ENCODE peak calls at places on chromosomes 12 and 14, in ten cellular contexts. I is psoas muscle; B is ovary; R is A549; Z is heart left ventricle; W is prostate gland; A is cardiac muscle cell; J is CD8-positive, alpha-beta T cell; G is spleen; N is adipocyte. V is an unnamed sample.

GRCh38 chr14:70152081-70152480 is 36.7 kb downstream of the SLC8A3 start:
- DNase-seq in I (no peak), B (no peak), R (no peak), Z (no peak), W (no peak), A (no peak), J (no peak), G (no peak), N (no peak), V (no peak)

GRCh38 chr12:6084969-6085450 is 39.5 kb downstream of the VWF start:
- DNase-seq in I (no peak), B (no peak), R (no peak), Z (no peak), W (no peak), A (no peak), J (no peak), G (peak; percentile 4), N (no peak), V (no peak)

GRCh38 chr14:90384543-90384911 is 12.3 kb upstream of the CALM1 start:
- DNase-seq in I (no peak), B (no peak), R (no peak), Z (no peak), W (no peak), A (no peak), J (no peak), G (no peak), N (no peak), V (no peak)

GRCh38 chr14:31270196-31270772 is 62.7 kb upstream of the HECTD1 start:
- DNase-seq in I (no peak), B (no peak), R (peak; percentile 53), Z (no peak), W (no peak), A (no peak), J (no peak), G (no peak), N (no peak), V (no peak)

GRCh38 chr14:72804653-72805180 is 89.2 kb downstream of the DPF3 start:
- DNase-seq in I (no peak), B (no peak), R (no peak), Z (no peak), W (no peak), A (no peak), J (no peak), G (no peak), N (no peak), V (no peak)

GRCh38 chr12:8742501-8742900 is 44.7 kb downstream of the RIMKLB start:
- DNase-seq in I (no peak), B (no peak), R (peak; percentile 9), Z (no peak), W (no peak), A (no peak), J (no peak), G (no peak), N (peak; percentile 68), V (no peak)

GRCh38 chr12:118359541-118359915 is 13.2 kb downstream of the TAOK3 start:
- DNase-seq in I (no peak), B (no peak), R (no peak), Z (no peak), W (no peak), A (no peak), J (no peak), G (no peak), N (no peak), V (no peak)

GRCh38 chr14:90677484-90678045 is 138.7 kb downstream of the TTC7B start:
- DNase-seq in I (no peak), B (no peak), R (no peak), Z (no peak), W (no peak), A (no peak), J (no peak), G (no peak), N (peak; percentile 81), V (no peak)

GRCh38 chr12:113861708-113862312 is 104.3 kb downstream of the RBM19 start:
- DNase-seq in I (no peak), B (no peak), R (no peak), Z (no peak), W (no peak), A (no peak), J (no peak), G (no peak), N (no peak), V (no peak)

GRCh38 chr12:113860059-113860820 is 105.9 kb downstream of the RBM19 start:
- DNase-seq in I (no peak), B (no peak), R (no peak), Z (no peak), W (no peak), A (no peak), J (no peak), G (no peak), N (no peak), V (no peak)

GRCh38 chr12:113863455-113863845 is 102.7 kb downstream of the RBM19 start:
- DNase-seq in I (no peak), B (no peak), R (peak; percentile 28), Z (no peak), W (no peak), A (no peak), J (no peak), G (no peak), N (no peak), V (no peak)

GRCh38 chr12:113860950-113861349 is 105.2 kb downstream of the RBM19 start:
- DNase-seq in I (no peak), B (no peak), R (peak; percentile 71), Z (no peak), W (no peak), A (no peak), J (no peak), G (no peak), N (peak; percentile 85), V (no peak)

DNA sequence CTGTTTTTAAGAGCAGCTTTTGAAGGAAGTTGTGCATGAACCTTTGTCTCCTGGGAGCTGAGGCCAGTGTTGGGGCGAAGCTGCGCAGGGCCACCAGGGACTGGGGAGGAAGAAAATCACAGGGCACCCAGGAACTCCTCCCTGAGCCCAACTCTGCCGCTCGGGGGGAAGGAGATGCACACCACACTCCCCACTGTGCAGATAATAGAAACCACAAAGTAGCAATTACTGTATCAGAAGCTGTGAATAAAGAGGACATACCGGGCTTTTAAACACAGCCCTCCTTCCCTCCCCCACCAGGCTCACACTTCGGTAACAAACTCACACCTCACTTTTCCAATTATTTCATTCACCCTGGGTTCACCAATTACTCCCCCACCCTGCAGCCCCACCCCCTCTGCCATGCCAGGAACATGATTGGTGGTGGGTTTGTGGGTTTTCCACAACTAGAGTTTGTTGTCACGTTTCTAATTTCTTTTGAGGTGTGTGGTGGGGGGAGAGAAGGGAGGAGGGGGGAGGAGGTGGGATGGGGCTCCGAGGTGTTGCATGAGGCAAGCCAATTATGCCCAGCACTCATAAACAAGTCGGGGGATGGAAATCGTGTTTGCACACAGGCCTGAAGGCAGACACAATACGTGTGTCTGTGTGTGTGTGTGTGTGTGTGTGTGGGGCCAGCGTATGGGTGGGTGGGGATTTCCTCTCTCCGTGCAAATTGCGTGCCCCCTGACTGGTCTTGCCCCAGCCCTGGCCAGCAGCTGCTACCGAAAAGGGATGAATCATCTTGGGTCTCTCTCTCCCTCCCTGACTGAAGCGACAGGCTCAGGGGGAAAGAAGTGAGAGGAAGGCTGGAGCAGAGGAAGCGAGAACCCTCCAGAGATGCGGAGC is 103.3 kb downstream of the RBM19 start:
- DNase-seq in I (no peak), B (no peak), R (peak; percentile 20), Z (no peak), W (no peak), A (no peak), J (no peak), G (no peak), N (peak; percentile 73), V (no peak)
- H3K4me1 ChIP-seq in I (no peaks in the 10 kb centered on the region), B (no peaks in the 10 kb centered on the region), R (peaks cover 28% of the 10 kb centered on the region), Z (no peaks in the 10 kb centered on the region), W (no peaks in the 10 kb centered on the region), A (no peaks in the 10 kb centered on the region), J (peaks cover 17% of the 10 kb centered on the region), G (peaks cover 18% of the 10 kb centered on the region), N (peaks cover 28% of the 10 kb centered on the region), V (no peaks in the 10 kb centered on the region)

GRCh38 chr12:113880337-113880736 is 85.8 kb downstream of the RBM19 start:
- DNase-seq in I (no peak), B (no peak), R (no peak), Z (no peak), W (no peak), A (no peak), J (no peak), G (no peak), N (no peak), V (no peak)

GRCh38 chr12:113880993-113881392 is 85.1 kb downstream of the RBM19 start:
- DNase-seq in I (no peak), B (no peak), R (no peak), Z (no peak), W (no peak), A (no peak), J (no peak), G (no peak), N (no peak), V (no peak)

GRCh38 chr12:113884392-113884791 is 81.7 kb downstream of the RBM19 start:
- DNase-seq in I (no peak), B (no peak), R (no peak), Z (no peak), W (no peak), A (no peak), J (no peak), G (no peak), N (no peak), V (no peak)

GRCh38 chr12:113881588-113881987 is 84.5 kb downstream of the RBM19 start:
- DNase-seq in I (no peak), B (no peak), R (no peak), Z (no peak), W (no peak), A (no peak), J (no peak), G (no peak), N (no peak), V (no peak)

GRCh38 chr12:113882690-113883089 is 83.4 kb downstream of the RBM19 start:
- DNase-seq in I (no peak), B (no peak), R (no peak), Z (no peak), W (no peak), A (no peak), J (no peak), G (no peak), N (no peak), V (no peak)
- H3K4me3 ChIP-seq in I (no peak overlapping the region), B (no peak overlapping the region), R (no peak overlapping the region), Z (no peak overlapping the region), W (no peak overlapping the region), A (no peak overlapping the region), J (no peak overlapping the region), G (no peak overlapping the region), N (no peak overlapping the region), V (no peak overlapping the region)

GRCh38 chr14:99539503-99539902 is 58.3 kb downstream of the CCNK start:
- DNase-seq in I (no peak), B (no peak), R (no peak), Z (no peak), W (no peak), A (no peak), J (no peak), G (no peak), N (no peak), V (no peak)

GRCh38 chr14:99537399-99537798 is 56.2 kb downstream of the CCNK start:
- DNase-seq in I (no peak), B (peak; percentile 57), R (peak; percentile 48), Z (peak; percentile 70), W (no peak), A (no peak), J (no peak), G (no peak), N (peak; percentile 89), V (no peak)

GRCh38 chr14:99535908-99536778 is 54.9 kb downstream of the CCNK start:
- DNase-seq in I (no peak), B (no peak), R (no peak), Z (no peak), W (no peak), A (no peak), J (no peak), G (no peak), N (no peak), V (no peak)

GRCh38 chr14:99538733-99539132 is 57.5 kb downstream of the CCNK start:
- DNase-seq in I (no peak), B (no peak), R (no peak), Z (no peak), W (no peak), A (no peak), J (no peak), G (no peak), N (no peak), V (no peak)

DNA sequence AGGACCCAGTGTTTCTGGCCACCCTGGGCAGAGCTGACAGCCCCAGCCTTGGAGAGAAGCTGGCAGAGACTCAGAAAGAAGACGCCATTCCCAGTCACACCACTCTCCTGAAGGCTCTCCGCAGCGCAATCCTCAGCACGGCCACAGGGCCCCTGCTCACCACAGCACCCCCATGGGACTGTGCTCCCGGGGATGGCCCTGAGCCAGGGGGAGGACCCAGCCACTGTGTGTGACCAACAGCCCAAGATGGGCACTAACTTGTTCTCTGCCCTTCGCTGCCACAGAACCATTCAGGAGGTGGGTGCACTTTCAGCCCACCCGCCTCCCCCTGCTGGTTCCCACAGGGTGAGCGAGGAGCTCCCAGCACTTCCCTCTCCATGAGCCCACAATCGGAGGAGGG is 57.1 kb downstream of the CCNK start:
- DNase-seq in I (no peak), B (no peak), R (no peak), Z (no peak), W (no peak), A (no peak), J (no peak), G (no peak), N (no peak), V (no peak)
- H3K4me1 ChIP-seq in I (peaks cover 16% of the 10 kb centered on the region), B (no peaks in the 10 kb centered on the region), R (peaks cover 58% of the 10 kb centered on the region), Z (peaks cover 2% of the 10 kb centered on the region), W (no peaks in the 10 kb centered on the region), A (peaks cover 38% of the 10 kb centered on the region), J (no peaks in the 10 kb centered on the region), G (peaks cover 53% of the 10 kb centered on the region), N (peaks cover 5% of the 10 kb centered on the region), V (no peaks in the 10 kb centered on the region)

GRCh38 chr14:89163237-89163636 is 253.8 kb downstream of the FOXN3 start:
- DNase-seq in I (no peak), B (no peak), R (no peak), Z (no peak), W (no peak), A (no peak), J (no peak), G (no peak), N (no peak), V (no peak)

GRCh38 chr14:89164168-89165074 is 252.6 kb downstream of the FOXN3 start:
- DNase-seq in I (no peak), B (no peak), R (no peak), Z (no peak), W (no peak), A (no peak), J (no peak), G (no peak), N (no peak), V (no peak)

GRCh38 chr14:89158701-89159100 is 258.3 kb downstream of the FOXN3 start:
- DNase-seq in I (no peak), B (no peak), R (no peak), Z (no peak), W (no peak), A (no peak), J (no peak), G (no peak), N (no peak), V (no peak)

GRCh38 chr14:89162586-89162985 is 254.4 kb downstream of the FOXN3 start:
- DNase-seq in I (no peak), B (no peak), R (no peak), Z (no peak), W (no peak), A (no peak), J (no peak), G (no peak), N (no peak), V (no peak)

DNA sequence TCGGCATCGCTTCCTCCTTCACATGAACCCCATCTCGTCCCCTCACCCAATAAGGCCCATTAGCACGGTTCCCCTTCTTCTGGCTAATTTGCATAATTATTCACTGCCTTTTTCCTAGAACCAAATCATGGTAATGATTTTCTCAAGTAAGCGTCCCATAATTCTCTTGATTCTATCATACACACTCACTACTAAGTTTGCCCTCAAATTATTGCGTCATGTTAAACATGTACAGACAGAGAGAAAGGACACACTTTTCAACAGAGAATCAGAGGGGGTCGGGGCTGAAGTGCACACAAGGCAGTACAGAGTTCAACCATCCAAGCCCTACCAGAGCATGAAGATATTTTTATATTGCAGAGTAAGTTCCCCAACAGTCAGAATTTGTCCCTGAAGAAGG is 256.6 kb downstream of the FOXN3 start:
- DNase-seq in I (no peak), B (no peak), R (no peak), Z (no peak), W (no peak), A (no peak), J (no peak), G (no peak), N (no peak), V (no peak)
- H3K4me3 ChIP-seq in I (no peak overlapping the region), B (no peak overlapping the region), R (no peak overlapping the region), Z (no peak overlapping the region), W (no peak overlapping the region), A (no peak overlapping the region), J (no peak overlapping the region), G (no peak overlapping the region), N (no peak overlapping the region), V (no peak overlapping the region)

V was measured in thoracic aorta.